ENCODE peak calls at places on chromosomes 7 and 10, in ten cellular contexts. One of them, this sample, is unnamed.

GRCh38 chr7:119572132-119572531 is 700.8 kb upstream of the KCND2 start:
- DNase-seq in heart left ventricle: no peak
- DNase-seq in Caco-2: no peak
- DNase-seq in hepatocyte: no peak
- DNase-seq in AG10803: no peak
- DNase-seq in A549: no peak
- DNase-seq in upper lobe of right lung: no peak
- DNase-seq in GM06990: no peak
- DNase-seq in Peyer's patch: no peak
- DNase-seq in fibroblast of lung: no peak
- DNase-seq in this sample: no peak

GRCh38 chr7:37040330-37040729 is 316.0 kb upstream of the AOAH start:
- DNase-seq in heart left ventricle: no peak
- DNase-seq in Caco-2: no peak
- DNase-seq in hepatocyte: no peak
- DNase-seq in AG10803: peak
- DNase-seq in A549: no peak
- DNase-seq in upper lobe of right lung: no peak
- DNase-seq in GM06990: no peak
- DNase-seq in Peyer's patch: no peak
- DNase-seq in fibroblast of lung: no peak
- DNase-seq in this sample: no peak

GRCh38 chr10:22219308-22219707 is 1.5 kb upstream of the EBLN1 start:
- DNase-seq in heart left ventricle: no peak
- DNase-seq in Caco-2: no peak
- DNase-seq in hepatocyte: no peak
- DNase-seq in AG10803: peak
- DNase-seq in A549: no peak
- DNase-seq in upper lobe of right lung: no peak
- DNase-seq in GM06990: no peak
- DNase-seq in Peyer's patch: no peak
- DNase-seq in fibroblast of lung: peak
- DNase-seq in this sample: peak

GRCh38 chr7:44976746-44977196 is 2.0 kb downstream of the MYO1G start:
- DNase-seq in heart left ventricle: no peak
- DNase-seq in Caco-2: no peak
- DNase-seq in hepatocyte: no peak
- DNase-seq in AG10803: no peak
- DNase-seq in A549: no peak
- DNase-seq in upper lobe of right lung: no peak
- DNase-seq in GM06990: no peak
- DNase-seq in Peyer's patch: no peak
- DNase-seq in fibroblast of lung: no peak
- DNase-seq in this sample: no peak

GRCh38 chr7:2643386-2644229 is 11.8 kb downstream of the TTYH3 start:
- DNase-seq in heart left ventricle: no peak
- DNase-seq in Caco-2: no peak
- DNase-seq in hepatocyte: no peak
- DNase-seq in AG10803: no peak
- DNase-seq in A549: no peak
- DNase-seq in upper lobe of right lung: no peak
- DNase-seq in GM06990: no peak
- DNase-seq in Peyer's patch: no peak
- DNase-seq in fibroblast of lung: no peak
- DNase-seq in this sample: no peak

GRCh38 chr10:6173203-6173602 is 29.5 kb upstream of the PFKFB3 start:
- DNase-seq in heart left ventricle: no peak
- DNase-seq in Caco-2: peak
- DNase-seq in hepatocyte: no peak
- DNase-seq in AG10803: no peak
- DNase-seq in A549: peak
- DNase-seq in upper lobe of right lung: no peak
- DNase-seq in GM06990: no peak
- DNase-seq in Peyer's patch: peak
- DNase-seq in fibroblast of lung: no peak
- DNase-seq in this sample: no peak

GRCh38 chr7:28955723-28956607 is 2.2 kb downstream of the TRIL start:
- DNase-seq in heart left ventricle: peak
- DNase-seq in Caco-2: peak
- DNase-seq in hepatocyte: peak
- DNase-seq in AG10803: no peak
- DNase-seq in A549: peak
- DNase-seq in upper lobe of right lung: peak
- DNase-seq in GM06990: peak
- DNase-seq in Peyer's patch: peak
- DNase-seq in fibroblast of lung: peak
- DNase-seq in this sample: peak

GRCh38 chr7:162583-163297 is 29.6 kb upstream of the FAM20C start:
- DNase-seq in heart left ventricle: no peak
- DNase-seq in Caco-2: no peak
- DNase-seq in hepatocyte: no peak
- DNase-seq in AG10803: peak
- DNase-seq in A549: no peak
- DNase-seq in upper lobe of right lung: peak
- DNase-seq in GM06990: no peak
- DNase-seq in Peyer's patch: no peak
- DNase-seq in fibroblast of lung: no peak
- DNase-seq in this sample: no peak

GRCh38 chr10:92110039-92110794 is 180.7 kb downstream of the CPEB3 start:
- DNase-seq in heart left ventricle: no peak
- DNase-seq in Caco-2: no peak
- DNase-seq in hepatocyte: no peak
- DNase-seq in AG10803: peak
- DNase-seq in A549: no peak
- DNase-seq in upper lobe of right lung: no peak
- DNase-seq in GM06990: no peak
- DNase-seq in Peyer's patch: no peak
- DNase-seq in fibroblast of lung: peak
- DNase-seq in this sample: peak

GRCh38 chr7:128915271-128915819 is 4.8 kb upstream of the KCP start:
- DNase-seq in heart left ventricle: no peak
- DNase-seq in Caco-2: no peak
- DNase-seq in hepatocyte: no peak
- DNase-seq in AG10803: no peak
- DNase-seq in A549: no peak
- DNase-seq in upper lobe of right lung: no peak
- DNase-seq in GM06990: no peak
- DNase-seq in Peyer's patch: peak
- DNase-seq in fibroblast of lung: no peak
- DNase-seq in this sample: no peak
- H3K4me3 ChIP-seq in heart left ventricle: no peak
- H3K4me3 ChIP-seq in Caco-2: no peak
- H3K4me3 ChIP-seq in hepatocyte: no peak
- H3K4me3 ChIP-seq in AG10803: no peak
- H3K4me3 ChIP-seq in A549: no peak
- H3K4me3 ChIP-seq in upper lobe of right lung: no peak
- H3K4me3 ChIP-seq in GM06990: no peak
- H3K4me3 ChIP-seq in Peyer's patch: peak
- H3K4me3 ChIP-seq in fibroblast of lung: no peak
- H3K4me3 ChIP-seq in this sample: no peak

DNA sequence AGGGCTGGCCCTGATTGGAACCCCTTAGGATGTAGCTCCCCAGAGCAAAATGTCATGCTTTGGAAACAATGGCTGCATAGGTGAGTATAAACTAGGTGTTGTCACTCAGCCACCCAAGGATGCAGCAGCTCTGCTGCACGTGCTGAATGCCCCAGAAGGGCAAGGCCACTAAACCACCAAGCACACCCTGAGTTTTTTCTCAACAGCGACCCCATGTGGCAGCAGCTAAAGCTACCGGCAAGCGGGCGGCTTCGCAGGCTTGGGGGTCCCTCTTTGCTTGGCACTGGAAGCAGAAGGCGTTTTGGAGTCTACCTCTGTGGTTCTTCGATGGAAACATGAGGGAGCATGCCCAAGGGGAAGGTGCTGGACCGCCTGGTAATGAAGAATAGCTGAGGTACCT is 152.3 kb downstream of the GFRA1 start:
- DNase-seq in heart left ventricle: no peak
- DNase-seq in Caco-2: peak
- DNase-seq in hepatocyte: no peak
- DNase-seq in AG10803: no peak
- DNase-seq in A549: no peak
- DNase-seq in upper lobe of right lung: no peak
- DNase-seq in GM06990: no peak
- DNase-seq in Peyer's patch: no peak
- DNase-seq in fibroblast of lung: no peak
- DNase-seq in this sample: no peak
- TF ChIP-seq CTCF in heart left ventricle: peak
- TF ChIP-seq CTCF in Caco-2: peak
- TF ChIP-seq CTCF in hepatocyte: peak
- TF ChIP-seq CTCF in AG10803: no peak
- TF ChIP-seq CTCF in A549: no peak
- TF ChIP-seq CTCF in upper lobe of right lung: peak
- TF ChIP-seq CTCF in GM06990: no peak
- TF ChIP-seq CTCF in Peyer's patch: no peak
- TF ChIP-seq CTCF in fibroblast of lung: peak
- TF ChIP-seq CTCF in this sample: no peak

DNA sequence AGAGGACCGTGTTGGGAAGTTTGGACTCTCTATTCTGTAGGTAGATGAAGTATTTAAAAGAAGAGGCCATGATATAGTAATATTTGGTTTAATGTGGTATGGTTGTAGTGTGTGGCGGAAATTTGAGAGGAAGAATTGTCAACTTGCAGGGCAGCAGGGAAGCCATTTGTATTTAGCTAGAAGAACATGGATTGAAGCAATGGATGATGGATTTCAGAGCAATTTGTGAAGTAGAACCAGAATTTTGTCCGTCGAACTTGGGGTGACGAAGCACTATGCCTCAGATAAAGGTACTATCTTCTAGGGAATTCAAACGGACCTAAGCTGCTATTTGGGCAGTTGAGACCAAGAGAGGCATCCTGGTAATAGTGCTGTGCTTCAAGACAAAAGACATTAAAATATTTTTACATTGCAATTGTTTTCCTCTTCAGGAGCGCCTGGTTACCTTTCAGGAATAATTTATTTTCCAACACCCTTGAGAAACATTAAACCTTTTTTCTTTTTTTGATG is 615 bp upstream of the WBP1L start:
- DNase-seq in heart left ventricle: no peak
- DNase-seq in Caco-2: no peak
- DNase-seq in hepatocyte: no peak
- DNase-seq in AG10803: no peak
- DNase-seq in A549: no peak
- DNase-seq in upper lobe of right lung: no peak
- DNase-seq in GM06990: peak
- DNase-seq in Peyer's patch: no peak
- DNase-seq in fibroblast of lung: no peak
- DNase-seq in this sample: no peak
- H3K4me3 ChIP-seq in heart left ventricle: peak
- H3K4me3 ChIP-seq in Caco-2: peak
- H3K4me3 ChIP-seq in hepatocyte: no peak
- H3K4me3 ChIP-seq in AG10803: peak
- H3K4me3 ChIP-seq in A549: no peak
- H3K4me3 ChIP-seq in upper lobe of right lung: peak
- H3K4me3 ChIP-seq in GM06990: no peak
- H3K4me3 ChIP-seq in Peyer's patch: peak
- H3K4me3 ChIP-seq in fibroblast of lung: no peak
- H3K4me3 ChIP-seq in this sample: no peak

GRCh38 chr7:150958071-150958552 is 20.0 kb downstream of the KCNH2 start:
- DNase-seq in heart left ventricle: no peak
- DNase-seq in Caco-2: no peak
- DNase-seq in hepatocyte: no peak
- DNase-seq in AG10803: no peak
- DNase-seq in A549: no peak
- DNase-seq in upper lobe of right lung: no peak
- DNase-seq in GM06990: no peak
- DNase-seq in Peyer's patch: no peak
- DNase-seq in fibroblast of lung: no peak
- DNase-seq in this sample: no peak

GRCh38 chr7:150956395-150957118 is 21.6 kb downstream of the KCNH2 start:
- DNase-seq in heart left ventricle: no peak
- DNase-seq in Caco-2: no peak
- DNase-seq in hepatocyte: no peak
- DNase-seq in AG10803: no peak
- DNase-seq in A549: no peak
- DNase-seq in upper lobe of right lung: no peak
- DNase-seq in GM06990: no peak
- DNase-seq in Peyer's patch: no peak
- DNase-seq in fibroblast of lung: no peak
- DNase-seq in this sample: no peak

GRCh38 chr7:150958603-150959002 is 19.5 kb downstream of the KCNH2 start:
- DNase-seq in heart left ventricle: no peak
- DNase-seq in Caco-2: no peak
- DNase-seq in hepatocyte: no peak
- DNase-seq in AG10803: no peak
- DNase-seq in A549: no peak
- DNase-seq in upper lobe of right lung: no peak
- DNase-seq in GM06990: no peak
- DNase-seq in Peyer's patch: no peak
- DNase-seq in fibroblast of lung: no peak
- DNase-seq in this sample: no peak

GRCh38 chr7:150955519-150956394 is 22.4 kb downstream of the KCNH2 start:
- DNase-seq in heart left ventricle: peak
- DNase-seq in Caco-2: no peak
- DNase-seq in hepatocyte: peak
- DNase-seq in AG10803: no peak
- DNase-seq in A549: no peak
- DNase-seq in upper lobe of right lung: no peak
- DNase-seq in GM06990: no peak
- DNase-seq in Peyer's patch: no peak
- DNase-seq in fibroblast of lung: peak
- DNase-seq in this sample: no peak

GRCh38 chr7:150957119-150958020 is 20.8 kb downstream of the KCNH2 start:
- DNase-seq in heart left ventricle: no peak
- DNase-seq in Caco-2: no peak
- DNase-seq in hepatocyte: no peak
- DNase-seq in AG10803: no peak
- DNase-seq in A549: no peak
- DNase-seq in upper lobe of right lung: no peak
- DNase-seq in GM06990: no peak
- DNase-seq in Peyer's patch: no peak
- DNase-seq in fibroblast of lung: no peak
- DNase-seq in this sample: no peak
- TF ChIP-seq CTCF in heart left ventricle: no peak
- TF ChIP-seq CTCF in Caco-2: no peak
- TF ChIP-seq CTCF in hepatocyte: no peak
- TF ChIP-seq CTCF in AG10803: no peak
- TF ChIP-seq CTCF in A549: no peak
- TF ChIP-seq CTCF in upper lobe of right lung: no peak
- TF ChIP-seq CTCF in GM06990: no peak
- TF ChIP-seq CTCF in Peyer's patch: no peak
- TF ChIP-seq CTCF in fibroblast of lung: no peak
- TF ChIP-seq CTCF in this sample: no peak

DNA sequence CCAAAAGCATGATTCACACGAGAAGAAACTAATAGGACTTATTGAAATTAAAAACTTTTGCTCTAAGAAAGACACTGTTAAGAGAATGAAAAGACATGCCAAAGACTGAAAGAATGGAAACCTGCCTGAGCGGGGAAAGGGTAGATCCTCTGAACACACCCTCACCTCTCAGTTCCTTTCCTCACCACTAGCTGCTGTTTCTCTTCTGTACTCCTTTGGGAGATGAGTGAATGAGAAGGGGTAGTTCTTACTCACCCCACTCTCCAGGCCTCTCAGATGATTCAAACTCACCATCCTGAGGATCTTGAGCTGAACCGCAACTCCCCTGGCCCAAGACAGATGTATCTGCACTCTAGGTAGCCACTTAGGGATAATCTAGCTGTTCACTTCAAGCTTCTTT is 41.9 kb downstream of the IQUB start:
- DNase-seq in heart left ventricle: no peak
- DNase-seq in Caco-2: peak
- DNase-seq in hepatocyte: no peak
- DNase-seq in AG10803: no peak
- DNase-seq in A549: peak
- DNase-seq in upper lobe of right lung: no peak
- DNase-seq in GM06990: no peak
- DNase-seq in Peyer's patch: no peak
- DNase-seq in fibroblast of lung: no peak
- DNase-seq in this sample: no peak
- H3K4me3 ChIP-seq in heart left ventricle: no peak
- H3K4me3 ChIP-seq in Caco-2: no peak
- H3K4me3 ChIP-seq in hepatocyte: no peak
- H3K4me3 ChIP-seq in AG10803: no peak
- H3K4me3 ChIP-seq in A549: no peak
- H3K4me3 ChIP-seq in upper lobe of right lung: no peak
- H3K4me3 ChIP-seq in GM06990: no peak
- H3K4me3 ChIP-seq in Peyer's patch: no peak
- H3K4me3 ChIP-seq in fibroblast of lung: no peak
- H3K4me3 ChIP-seq in this sample: no peak